ENCODE peak calls at places on chromosome 10, in seven cellular contexts. One of them, this sample, is unnamed. For H3K4me1, the result is how much of the 10 kb centered on the place peaks cover.

GRCh38 chr10:104274762-104275721 is 6.1 kb downstream of the GSTO2 start:
- DNase-seq in pancreas: peak
- DNase-seq in GM23338: peak
- DNase-seq in cardiac muscle cell: peak
- DNase-seq in thyroid gland: peak
- DNase-seq in endodermal cell: peak
- DNase-seq in CD8-positive, alpha-beta memory T cell: peak
- DNase-seq in this sample: peak

GRCh38 chr10:3740157-3740871 is 44.7 kb downstream of the KLF6 start:
- DNase-seq in thyroid gland: no peak
- DNase-seq in GM23338: no peak
- DNase-seq in cardiac muscle cell: peak
- DNase-seq in endodermal cell: no peak
- DNase-seq in CD8-positive, alpha-beta memory T cell: no peak
- DNase-seq in pancreas: no peak
- DNase-seq in this sample: peak

GRCh38 chr10:109343293-109343692 is 580.0 kb downstream of the XPNPEP1 start:
- DNase-seq in thyroid gland: no peak
- DNase-seq in GM23338: no peak
- DNase-seq in cardiac muscle cell: no peak
- DNase-seq in pancreas: no peak
- DNase-seq in endodermal cell: no peak
- DNase-seq in CD8-positive, alpha-beta memory T cell: no peak
- DNase-seq in this sample: no peak

GRCh38 chr10:4131407-4132215 is 346.6 kb upstream of the KLF6 start:
- DNase-seq in GM23338: no peak
- DNase-seq in thyroid gland: no peak
- DNase-seq in cardiac muscle cell: peak
- DNase-seq in endodermal cell: no peak
- DNase-seq in CD8-positive, alpha-beta memory T cell: peak
- DNase-seq in pancreas: no peak
- DNase-seq in this sample: peak

GRCh38 chr10:91251430-91252056 is 31.1 kb downstream of the PCGF5 start:
- DNase-seq in thyroid gland: peak
- DNase-seq in endodermal cell: peak
- DNase-seq in GM23338: peak
- DNase-seq in pancreas: peak
- DNase-seq in cardiac muscle cell: peak
- DNase-seq in CD8-positive, alpha-beta memory T cell: peak
- DNase-seq in this sample: peak

GRCh38 chr10:104308439-104308903 is 29.8 kb downstream of the ITPRIP start:
- DNase-seq in cardiac muscle cell: no peak
- DNase-seq in CD8-positive, alpha-beta memory T cell: no peak
- DNase-seq in GM23338: no peak
- DNase-seq in thyroid gland: no peak
- DNase-seq in endodermal cell: no peak
- DNase-seq in pancreas: no peak
- DNase-seq in this sample: no peak

GRCh38 chr10:111035542-111035941 is 41.3 kb upstream of the ADRA2A start:
- DNase-seq in thyroid gland: no peak
- DNase-seq in CD8-positive, alpha-beta memory T cell: no peak
- DNase-seq in GM23338: no peak
- DNase-seq in pancreas: no peak
- DNase-seq in endodermal cell: no peak
- DNase-seq in cardiac muscle cell: no peak
- DNase-seq in this sample: no peak

GRCh38 chr10:91573320-91573719 is 59.6 kb downstream of the PPP1R3C start:
- DNase-seq in endodermal cell: no peak
- DNase-seq in pancreas: no peak
- DNase-seq in cardiac muscle cell: no peak
- DNase-seq in thyroid gland: no peak
- DNase-seq in GM23338: no peak
- DNase-seq in CD8-positive, alpha-beta memory T cell: no peak
- DNase-seq in this sample: no peak

GRCh38 chr10:79390057-79390456 is 42.8 kb downstream of the PPIF start:
- DNase-seq in GM23338: no peak
- DNase-seq in CD8-positive, alpha-beta memory T cell: no peak
- DNase-seq in thyroid gland: no peak
- DNase-seq in endodermal cell: no peak
- DNase-seq in cardiac muscle cell: no peak
- DNase-seq in pancreas: no peak
- DNase-seq in this sample: no peak

GRCh38 chr10:96222441-96222840 is 48.9 kb downstream of the BLNK start:
- DNase-seq in endodermal cell: peak
- DNase-seq in pancreas: no peak
- DNase-seq in GM23338: peak
- DNase-seq in thyroid gland: no peak
- DNase-seq in CD8-positive, alpha-beta memory T cell: no peak
- DNase-seq in cardiac muscle cell: no peak
- DNase-seq in this sample: no peak

GRCh38 chr10:133373104-133373624 is at the start of gene ECHS1:
- DNase-seq in endodermal cell: peak
- DNase-seq in pancreas: peak
- DNase-seq in GM23338: peak
- DNase-seq in cardiac muscle cell: peak
- DNase-seq in thyroid gland: peak
- DNase-seq in CD8-positive, alpha-beta memory T cell: peak
- DNase-seq in this sample: peak

GRCh38 chr10:114652402-114653368 is 5.4 kb downstream of the ABLIM1 start:
- DNase-seq in thyroid gland: no peak
- DNase-seq in GM23338: no peak
- DNase-seq in cardiac muscle cell: no peak
- DNase-seq in endodermal cell: no peak
- DNase-seq in CD8-positive, alpha-beta memory T cell: no peak
- DNase-seq in pancreas: no peak
- DNase-seq in this sample: no peak

GRCh38 chr10:126571203-126571602 is 99.3 kb downstream of the C10orf90 start:
- DNase-seq in CD8-positive, alpha-beta memory T cell: no peak
- DNase-seq in cardiac muscle cell: no peak
- DNase-seq in GM23338: peak
- DNase-seq in thyroid gland: peak
- DNase-seq in pancreas: peak
- DNase-seq in endodermal cell: peak
- DNase-seq in this sample: no peak

GRCh38 chr10:66927271-66927950 is 1.6 kb downstream of the LRRTM3 start:
- DNase-seq in endodermal cell: no peak
- DNase-seq in cardiac muscle cell: no peak
- DNase-seq in thyroid gland: no peak
- DNase-seq in pancreas: no peak
- DNase-seq in GM23338: no peak
- DNase-seq in CD8-positive, alpha-beta memory T cell: no peak
- DNase-seq in this sample: no peak

GRCh38 chr10:14250496-14250895 is 80.2 kb downstream of the FRMD4A start:
- DNase-seq in pancreas: no peak
- DNase-seq in cardiac muscle cell: no peak
- DNase-seq in CD8-positive, alpha-beta memory T cell: no peak
- DNase-seq in thyroid gland: no peak
- DNase-seq in endodermal cell: no peak
- DNase-seq in GM23338: no peak
- DNase-seq in this sample: no peak
- H3K4me1 ChIP-seq in pancreas: under half
- H3K4me1 ChIP-seq in cardiac muscle cell: under half
- H3K4me1 ChIP-seq in CD8-positive, alpha-beta memory T cell: under half
- H3K4me1 ChIP-seq in thyroid gland: under half
- H3K4me1 ChIP-seq in endodermal cell: under half
- H3K4me1 ChIP-seq in GM23338: under half
- H3K4me1 ChIP-seq in this sample: under half

GRCh38 chr10:101064415-101065030 is 2.7 kb downstream of the KAZALD1 start:
- DNase-seq in GM23338: no peak
- DNase-seq in thyroid gland: no peak
- DNase-seq in pancreas: no peak
- DNase-seq in cardiac muscle cell: no peak
- DNase-seq in endodermal cell: no peak
- DNase-seq in CD8-positive, alpha-beta memory T cell: no peak
- DNase-seq in this sample: no peak
- H3K27ac ChIP-seq in GM23338: no peak
- H3K27ac ChIP-seq in thyroid gland: no peak
- H3K27ac ChIP-seq in pancreas: no peak
- H3K27ac ChIP-seq in cardiac muscle cell: no peak
- H3K27ac ChIP-seq in endodermal cell: no peak
- H3K27ac ChIP-seq in CD8-positive, alpha-beta memory T cell: peak
- H3K27ac ChIP-seq in this sample: no peak

GRCh38 chr10:21511931-21512330 is 13.6 kb downstream of the SKIDA1 start:
- DNase-seq in CD8-positive, alpha-beta memory T cell: no peak
- DNase-seq in cardiac muscle cell: no peak
- DNase-seq in thyroid gland: no peak
- DNase-seq in pancreas: no peak
- DNase-seq in GM23338: no peak
- DNase-seq in endodermal cell: no peak
- DNase-seq in this sample: no peak

GRCh38 chr10:21509391-21510217 is 15.9 kb downstream of the SKIDA1 start:
- DNase-seq in endodermal cell: peak
- DNase-seq in CD8-positive, alpha-beta memory T cell: no peak
- DNase-seq in cardiac muscle cell: no peak
- DNase-seq in GM23338: peak
- DNase-seq in pancreas: no peak
- DNase-seq in thyroid gland: no peak
- DNase-seq in this sample: no peak

GRCh38 chr10:21508987-21509334 is 16.5 kb downstream of the SKIDA1 start:
- DNase-seq in pancreas: no peak
- DNase-seq in thyroid gland: no peak
- DNase-seq in GM23338: peak
- DNase-seq in CD8-positive, alpha-beta memory T cell: no peak
- DNase-seq in cardiac muscle cell: no peak
- DNase-seq in endodermal cell: no peak
- DNase-seq in this sample: no peak

GRCh38 chr10:21513035-21513434 is 12.4 kb downstream of the SKIDA1 start:
- DNase-seq in thyroid gland: no peak
- DNase-seq in GM23338: no peak
- DNase-seq in endodermal cell: no peak
- DNase-seq in CD8-positive, alpha-beta memory T cell: no peak
- DNase-seq in cardiac muscle cell: no peak
- DNase-seq in pancreas: no peak
- DNase-seq in this sample: no peak

DNA sequence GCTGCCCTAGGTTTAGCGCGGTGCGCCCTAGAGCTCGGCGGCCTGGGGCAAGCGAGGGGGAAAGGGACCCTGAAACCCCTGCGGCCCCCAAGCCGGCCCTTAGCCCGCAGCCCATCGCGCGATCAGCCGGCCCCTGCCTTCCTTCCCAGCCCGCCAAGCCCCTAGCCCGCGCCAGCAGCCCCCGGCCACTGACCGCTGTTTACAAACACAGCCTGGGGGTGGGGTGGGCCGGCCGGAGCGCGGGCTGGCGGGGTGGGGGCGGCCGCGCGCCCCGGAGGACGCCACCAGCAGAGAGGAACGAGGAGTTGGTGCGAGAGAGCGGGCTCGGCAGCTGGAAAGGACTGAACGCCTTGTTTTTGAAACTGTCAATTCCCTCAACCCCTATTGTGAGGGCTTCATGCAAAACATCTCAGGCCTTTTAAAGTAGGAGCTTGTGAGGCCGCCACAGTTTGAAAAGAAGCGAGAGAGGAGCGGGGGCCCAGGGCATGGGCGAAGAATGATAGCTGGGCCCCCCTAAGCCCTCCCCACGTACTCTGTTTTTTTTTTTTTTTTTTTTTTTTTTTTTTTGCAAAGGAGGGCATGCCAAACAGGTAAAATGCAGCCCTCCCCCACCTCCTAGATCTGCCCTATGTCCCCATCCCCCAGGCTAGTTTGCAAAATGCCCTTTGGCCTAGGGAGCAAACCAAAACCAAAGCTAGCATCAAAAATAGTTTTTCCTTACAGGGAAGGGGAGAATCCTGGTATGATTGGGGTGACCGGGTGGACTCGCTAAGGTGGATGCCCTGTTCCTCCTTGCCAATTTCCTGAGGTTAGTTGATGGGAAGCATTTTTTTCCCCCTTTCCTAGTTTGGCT is 15.0 kb downstream of the SKIDA1 start:
- DNase-seq in endodermal cell: peak
- DNase-seq in thyroid gland: no peak
- DNase-seq in pancreas: no peak
- DNase-seq in CD8-positive, alpha-beta memory T cell: no peak
- DNase-seq in GM23338: peak
- DNase-seq in cardiac muscle cell: no peak
- DNase-seq in this sample: no peak
- H3K4me1 ChIP-seq in endodermal cell: under half
- H3K4me1 ChIP-seq in thyroid gland: under half
- H3K4me1 ChIP-seq in pancreas: under half
- H3K4me1 ChIP-seq in CD8-positive, alpha-beta memory T cell: under half
- H3K4me1 ChIP-seq in GM23338: half or more
- H3K4me1 ChIP-seq in cardiac muscle cell: half or more
- H3K4me1 ChIP-seq in this sample: under half

GRCh38 chr10:57786331-57786730 is 481.4 kb downstream of the IPMK start:
- DNase-seq in endodermal cell: no peak
- DNase-seq in cardiac muscle cell: no peak
- DNase-seq in thyroid gland: no peak
- DNase-seq in pancreas: no peak
- DNase-seq in GM23338: no peak
- DNase-seq in CD8-positive, alpha-beta memory T cell: no peak
- DNase-seq in this sample: no peak

GRCh38 chr10:57788117-57788516 is 479.6 kb downstream of the IPMK start:
- DNase-seq in endodermal cell: no peak
- DNase-seq in cardiac muscle cell: no peak
- DNase-seq in pancreas: no peak
- DNase-seq in CD8-positive, alpha-beta memory T cell: no peak
- DNase-seq in thyroid gland: no peak
- DNase-seq in GM23338: no peak
- DNase-seq in this sample: no peak

GRCh38 chr10:57785068-57785467 is 482.6 kb downstream of the IPMK start:
- DNase-seq in cardiac muscle cell: no peak
- DNase-seq in pancreas: no peak
- DNase-seq in GM23338: no peak
- DNase-seq in endodermal cell: no peak
- DNase-seq in thyroid gland: peak
- DNase-seq in CD8-positive, alpha-beta memory T cell: no peak
- DNase-seq in this sample: no peak

GRCh38 chr10:57785546-57785945 is 482.1 kb downstream of the IPMK start:
- DNase-seq in thyroid gland: peak
- DNase-seq in endodermal cell: no peak
- DNase-seq in pancreas: no peak
- DNase-seq in GM23338: no peak
- DNase-seq in cardiac muscle cell: no peak
- DNase-seq in CD8-positive, alpha-beta memory T cell: no peak
- DNase-seq in this sample: no peak

DNA sequence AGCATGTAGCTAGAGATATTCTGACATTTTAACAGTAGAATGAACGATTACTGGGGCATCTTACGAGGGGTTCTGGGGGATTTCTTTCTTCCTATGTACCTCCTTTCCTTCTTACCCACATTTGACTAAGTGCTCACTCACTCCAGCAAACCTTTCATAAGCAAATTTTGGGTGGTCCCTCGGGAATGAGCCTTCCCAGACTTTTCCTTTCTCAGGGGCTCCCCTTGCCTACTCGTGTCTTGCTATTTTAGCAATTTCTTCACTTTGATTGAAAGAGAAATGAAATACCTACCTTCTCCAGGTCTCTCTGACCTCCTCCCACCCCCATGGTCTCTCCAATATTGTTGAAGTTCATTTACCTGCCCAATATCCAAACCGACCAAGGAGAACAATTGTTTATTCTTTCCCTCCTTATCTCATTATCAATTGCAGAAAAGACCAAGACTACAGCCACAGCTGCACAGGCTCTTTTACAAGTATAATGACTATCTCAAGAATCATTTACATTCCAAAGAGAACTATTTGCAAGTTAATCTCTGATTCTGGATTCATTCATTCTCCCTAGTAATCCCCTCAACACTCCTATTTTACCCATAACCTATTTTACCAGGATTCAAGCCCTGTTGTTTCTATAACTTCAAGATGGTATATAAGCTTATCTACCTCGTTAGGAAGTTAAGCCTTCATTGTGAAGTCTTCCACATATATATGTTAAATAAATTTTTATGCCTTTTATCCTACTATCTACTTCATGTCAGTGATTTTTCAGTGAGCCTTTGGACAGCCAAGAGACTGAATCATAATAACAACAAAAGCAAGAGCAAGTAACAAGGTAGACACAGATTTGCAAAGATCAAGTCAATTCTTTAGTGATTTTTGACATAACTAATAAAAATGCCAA is 480.6 kb downstream of the IPMK start:
- DNase-seq in endodermal cell: peak
- DNase-seq in pancreas: no peak
- DNase-seq in GM23338: peak
- DNase-seq in CD8-positive, alpha-beta memory T cell: no peak
- DNase-seq in cardiac muscle cell: no peak
- DNase-seq in thyroid gland: no peak
- DNase-seq in this sample: no peak
- H3K27ac ChIP-seq in endodermal cell: peak
- H3K27ac ChIP-seq in pancreas: no peak
- H3K27ac ChIP-seq in GM23338: peak
- H3K27ac ChIP-seq in CD8-positive, alpha-beta memory T cell: no peak
- H3K27ac ChIP-seq in cardiac muscle cell: no peak
- H3K27ac ChIP-seq in thyroid gland: no peak
- H3K27ac ChIP-seq in this sample: no peak